ENCODE peak calls at places on chromosomes 16 and 17, in four cellular contexts. P, B, H and V are unnamed samples.

GRCh38 chr16:86062271-86062965 is 163.5 kb downstream of the IRF8 start:
- DNase-seq in P (no peak), H (no peak), B (no peak), V (no peak)

GRCh38 chr17:77611791-77612466 is 346.6 kb upstream of the TNRC6C start:
- DNase-seq in P (peak; percentile 74), H (no peak), B (no peak), V (no peak)

GRCh38 chr17:27456681-27457404 is 595 bp downstream of the KSR1 start:
- DNase-seq in B (no peak), H (peak; percentile 30), P (no peak), V (no peak)

GRCh38 chr17:66301864-66302741 is at the start of gene PRKCA:
- DNase-seq in H (peak; percentile 87), B (peak; percentile 66), P (peak; percentile 90), V (peak; percentile 76)

GRCh38 chr17:14082848-14083247 is 13.5 kb downstream of the COX10 start:
- DNase-seq in P (no peak), H (no peak), B (no peak), V (no peak)

GRCh38 chr16:89412811-89413210 is 77.5 kb downstream of the ANKRD11 start:
- DNase-seq in H (no peak), P (no peak), B (no peak), V (no peak)

GRCh38 chr16:67242138-67242730 is 5.0 kb downstream of the FHOD1 start:
- DNase-seq in B (no peak), H (no peak), P (no peak), V (no peak)

GRCh38 chr17:59366040-59366757 is 34.7 kb downstream of the YPEL2 start:
- DNase-seq in H (peak; percentile 18), P (no peak), B (no peak), V (no peak)

GRCh38 chr17:42653179-42654124 is 5.6 kb upstream of the TUBG2 start:
- DNase-seq in P (peak; percentile 88), B (no peak), H (peak; percentile 89), V (peak; percentile 48)

GRCh38 chr16:88455610-88456355 is 2.7 kb downstream of the ZFPM1 start:
- DNase-seq in H (peak; percentile 70), P (no peak), B (peak; percentile 55), V (no peak)

GRCh38 chr17:45715787-45716186 is 68.3 kb upstream of the CRHR1 start:
- DNase-seq in P (peak; percentile 29), B (no peak), H (no peak), V (no peak)

GRCh38 chr17:43713494-43714162 is 45.0 kb downstream of the SOST start:
- DNase-seq in B (peak; percentile 36), P (no peak), H (peak; percentile 31), V (peak; percentile 60)

GRCh38 chr17:5418858-5419355 is 555 bp downstream of the NUP88 start:
- DNase-seq in B (no peak), H (peak; percentile 46), P (peak; percentile 86), V (peak; percentile 25)

GRCh38 chr16:4058386-4058785 is 57.9 kb downstream of the ADCY9 start:
- DNase-seq in P (peak; percentile 64), B (no peak), H (no peak), V (no peak)

GRCh38 chr16:15434425-15435215 is at the start of gene BMERB1:
- DNase-seq in H (peak; percentile 86), P (peak; percentile 92), B (peak; percentile 44), V (peak; percentile 27)

GRCh38 chr16:49920397-49920796 is 64.5 kb upstream of the ZNF423 start:
- DNase-seq in B (no peak), P (no peak), H (no peak), V (no peak)

GRCh38 chr17:1487939-1488825 is 4.3 kb downstream of the MYO1C start:
- DNase-seq in P (peak; percentile 97), B (peak; percentile 82), H (peak; percentile 95), V (peak; percentile 98)

GRCh38 chr16:85659805-85660511 is 28.8 kb downstream of the GINS2 start:
- DNase-seq in P (no peak), H (peak; percentile 67), B (peak; percentile 63), V (no peak)

GRCh38 chr16:19400709-19401108 is 17.0 kb upstream of the TMC5 start:
- DNase-seq in B (no peak), P (peak; percentile 31), H (no peak), V (no peak)

GRCh38 chr17:27322690-27323508 is 29.0 kb downstream of the WSB1 start:
- DNase-seq in H (no peak), P (peak; percentile 45), B (no peak), V (no peak)

GRCh38 chr17:62578757-62579487 is 48.5 kb upstream of the MRC2 start:
- DNase-seq in P (no peak), H (no peak), B (no peak), V (no peak)

GRCh38 chr16:57091990-57092785 is at the start of gene CPNE2:
- DNase-seq in H (peak; percentile 56), P (peak; percentile 91), B (peak; percentile 60), V (peak; percentile 72)
- TF ChIP-seq CTCF in H (no peak), P (no peak), B (no peak), V (no peak)

GRCh38 chr16:13084331-13084730 is 182.9 kb downstream of the SHISA9 start:
- DNase-seq in H (no peak), P (peak; percentile 3), B (no peak), V (no peak)
- TF ChIP-seq CTCF in H (no peak), P (no peak), B (no peak), V (no peak)

DNA sequence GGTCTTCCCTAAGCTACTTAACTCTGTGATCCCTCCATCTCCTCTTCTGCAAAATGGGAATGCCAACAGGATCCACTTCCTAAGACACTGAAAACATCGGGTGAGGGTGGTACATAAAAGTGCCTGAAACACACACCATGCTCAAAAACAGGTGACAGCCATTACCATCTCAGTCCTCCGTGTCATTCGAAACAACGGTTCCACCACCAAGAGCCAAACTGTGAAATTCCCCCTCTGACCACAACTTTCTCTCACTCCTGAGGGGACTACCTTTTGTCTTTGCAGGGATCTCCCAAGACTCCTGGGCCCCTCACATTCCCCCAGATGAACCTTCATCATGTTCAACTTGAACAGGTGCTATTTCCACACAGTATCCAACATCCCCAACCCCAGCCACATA is 37.0 kb downstream of the NUBP1 start:
- DNase-seq in P (no peak), B (no peak), H (no peak), V (no peak)
- TF ChIP-seq CTCF in P (no peak), B (no peak), H (no peak), V (no peak)

GRCh38 chr17:47937915-47938314 is 3.5 kb upstream of the PNPO start:
- DNase-seq in H (no peak), B (no peak), P (no peak), V (no peak)
- TF ChIP-seq CTCF in H (no peak), B (no peak), P (no peak), V (no peak)

DNA sequence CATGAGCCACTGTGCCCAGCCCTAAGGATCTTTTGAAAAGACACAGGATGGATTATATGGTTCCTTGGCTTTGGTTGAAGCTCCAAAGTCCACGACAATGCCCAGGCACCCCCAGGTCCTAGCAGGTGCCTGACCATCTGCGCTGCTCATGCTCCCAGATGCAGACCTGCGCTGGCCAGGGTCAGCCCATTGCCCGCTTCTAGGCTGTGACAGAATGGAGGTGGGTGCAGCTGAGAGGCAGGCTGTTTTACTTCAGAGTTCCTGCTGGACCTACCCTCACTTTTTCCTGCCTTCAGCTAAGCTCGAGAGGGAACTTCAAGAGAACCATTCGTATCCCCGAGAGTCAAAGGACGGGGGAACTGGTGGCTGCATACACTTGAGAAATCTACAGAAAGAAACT is 60.5 kb downstream of the AMFR start:
- DNase-seq in P (peak; percentile 80), H (no peak), B (no peak), V (no peak)
- TF ChIP-seq CTCF in P (no peak), H (no peak), B (no peak), V (no peak)

DNA sequence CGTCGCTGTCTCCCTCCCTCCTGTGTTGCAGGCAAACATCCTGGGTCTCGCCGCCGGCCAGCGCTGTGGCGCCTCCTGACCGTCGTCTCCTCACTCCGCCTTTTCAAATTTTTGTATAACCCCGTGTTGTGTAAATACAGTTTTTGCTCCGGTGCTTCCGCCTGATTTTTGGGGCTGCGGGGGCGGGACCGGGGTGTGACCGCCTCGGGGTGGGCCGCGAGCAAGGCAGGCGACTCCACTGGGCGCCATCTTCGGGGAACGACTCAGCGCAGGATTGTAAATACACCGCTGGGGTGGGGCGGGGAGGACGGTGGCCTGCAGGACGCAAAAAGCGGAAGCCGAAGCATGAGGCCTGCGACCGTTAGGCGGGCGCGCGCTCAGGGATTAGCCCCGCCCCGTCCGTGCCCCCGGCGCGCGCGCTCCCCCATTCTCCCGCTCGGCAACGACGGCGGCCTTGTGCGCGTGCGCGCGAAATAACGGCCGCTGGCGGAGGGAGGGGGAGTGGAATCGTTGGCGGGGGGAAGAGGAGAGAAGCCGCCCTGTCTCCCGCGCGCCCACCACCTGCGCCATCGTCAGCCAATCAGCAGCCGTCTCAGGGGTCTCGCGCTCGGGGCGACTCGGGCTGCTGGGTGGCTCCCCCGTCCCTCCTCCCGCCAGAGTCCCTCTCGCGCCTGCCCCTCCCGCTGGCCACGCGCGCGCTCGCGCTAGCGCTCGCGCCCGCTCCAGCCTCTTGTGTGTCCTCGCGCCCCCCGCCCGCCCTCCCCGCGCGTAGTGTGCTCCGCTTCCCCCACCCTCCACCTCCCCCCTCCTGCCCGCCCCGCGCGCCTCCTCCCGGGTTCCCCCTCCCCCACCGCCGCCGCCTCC is 865 bp upstream of the MAZ start:
- DNase-seq in H (peak; percentile 98), B (peak; percentile 87), P (peak; percentile 99), V (peak; percentile 98)
- TF ChIP-seq CTCF in H (no peak), B (no peak), P (no peak), V (no peak)

DNA sequence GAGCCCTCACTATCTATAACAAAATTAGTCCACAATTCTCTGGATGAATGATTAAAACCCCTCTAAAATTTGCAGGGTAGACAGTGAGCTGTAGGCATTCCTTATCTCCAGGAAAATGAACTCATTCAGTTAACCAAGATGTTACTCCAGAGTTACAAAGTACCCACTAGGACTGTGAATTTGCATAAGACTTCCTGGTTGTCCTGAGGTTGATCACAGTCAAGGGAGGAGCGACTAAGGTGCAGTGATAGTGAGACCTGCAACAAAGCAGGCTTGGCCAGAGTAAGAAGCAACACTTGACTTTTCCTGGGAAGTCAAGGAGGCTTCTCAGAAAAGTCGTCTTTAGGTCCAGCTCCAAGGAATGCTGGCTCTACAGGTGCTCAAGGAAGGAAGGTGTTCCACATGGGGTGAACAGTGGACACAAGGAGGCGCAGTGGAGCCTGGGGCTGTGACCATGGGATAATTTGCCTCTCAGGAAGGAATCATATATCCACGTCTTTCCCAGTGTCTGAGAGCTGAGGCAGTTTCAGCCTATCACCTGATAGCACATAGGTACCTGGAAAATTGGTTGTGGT is 821.0 kb upstream of the EEF2KMT start:
- DNase-seq in H (no peak), P (peak; percentile 10), B (no peak), V (no peak)
- TF ChIP-seq CTCF in H (no peak), P (no peak), B (no peak), V (no peak)

GRCh38 chr17:37137070-37137610 is 188.4 kb downstream of the AATF start:
- DNase-seq in B (no peak), H (no peak), P (no peak), V (no peak)
- TF ChIP-seq CTCF in B (no peak), H (no peak), P (no peak), V (no peak)

DNA sequence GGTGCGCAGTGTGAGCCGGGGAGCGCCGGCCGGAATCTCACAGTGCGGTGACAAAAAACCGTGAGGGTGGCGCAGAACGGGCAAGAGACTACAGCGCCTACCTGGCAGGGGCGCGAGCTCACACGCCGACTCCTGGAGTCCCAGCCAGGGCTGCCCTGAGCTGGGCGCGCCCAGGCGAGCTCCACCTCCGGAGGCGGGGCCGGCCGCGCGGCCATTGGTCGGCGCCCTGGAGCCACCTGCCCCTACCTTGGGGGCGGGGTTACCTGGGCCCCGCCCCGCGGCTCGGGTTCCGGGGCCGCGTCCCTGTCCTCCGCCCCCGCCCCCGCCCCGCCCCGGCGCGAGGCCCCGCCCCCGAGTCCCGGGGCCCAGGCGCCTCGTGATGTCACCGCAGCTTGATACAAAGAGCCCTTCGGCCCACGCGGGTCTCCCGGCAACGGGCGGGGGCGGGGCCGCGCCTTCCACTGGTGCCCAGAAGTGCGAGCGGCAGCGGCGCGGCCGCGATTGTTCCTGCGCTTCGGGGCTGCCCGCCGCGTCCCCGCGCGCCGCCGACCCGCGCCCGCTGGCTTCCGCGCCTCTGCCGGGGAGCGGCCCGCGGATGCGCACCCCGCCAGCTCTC is 96.3 kb downstream of the RAB11FIP4 start:
- DNase-seq in B (peak; percentile 99), H (peak; percentile 29), P (peak; percentile 95), V (peak; percentile 89)
- TF ChIP-seq CTCF in B (no peak), H (no peak), P (no peak), V (no peak)